ENCODE peak calls at places on chromosomes 6 and 20, in four cellular contexts. Z is GM12878, Y is K562, L is HL-60. B is an unnamed sample.

GRCh38 chr6:157075549-157076426 is 247.5 kb downstream of the TMEM242 start:
- DNase-seq in L (no peak), Y (no peak), Z (peak), B (no peak)

GRCh38 chr20:33401922-33402369 is 627 bp upstream of the CDK5RAP1 start:
- DNase-seq in L (peak), Z (no peak), Y (peak), B (no peak)

GRCh38 chr6:125834347-125834746 is 43.6 kb downstream of the NCOA7 start:
- DNase-seq in Z (peak), Y (no peak), L (no peak), B (no peak)

GRCh38 chr6:33815854-33816253 is 12.1 kb upstream of the MLN start:
- DNase-seq in L (no peak), Z (no peak), Y (peak), B (peak)

GRCh38 chr20:45833030-45833882 is at the start of gene SNX21:
- DNase-seq in L (peak), Z (no peak), Y (peak), B (peak)

GRCh38 chr6:113464959-113465358 is 392.2 kb upstream of the MARCKS start:
- DNase-seq in Z (no peak), Y (no peak), L (peak), B (no peak)

GRCh38 chr20:41848180-41848579 is 230.0 kb upstream of the CHD6 start:
- DNase-seq in Z (no peak), L (no peak), Y (peak), B (no peak)

GRCh38 chr20:25353754-25354705 is 36.6 kb downstream of the ABHD12 start:
- DNase-seq in Y (no peak), L (no peak), Z (no peak), B (no peak)

GRCh38 chr6:14361297-14361696 is 243.7 kb downstream of the CD83 start:
- DNase-seq in Y (no peak), L (no peak), Z (no peak), B (no peak)

GRCh38 chr6:20402181-20403079 is 751 bp downstream of the E2F3 start:
- DNase-seq in L (peak), Y (peak), Z (no peak), B (no peak)

GRCh38 chr6:20401403-20402180 is at the start of gene E2F3:
- DNase-seq in Z (peak), L (peak), Y (peak), B (peak)

GRCh38 chr6:20404641-20405032 is 3.0 kb downstream of the E2F3 start:
- DNase-seq in Y (peak), Z (peak), L (peak), B (no peak)

GRCh38 chr6:20403766-20404640 is 2.3 kb downstream of the E2F3 start:
- DNase-seq in Y (peak), L (peak), Z (no peak), B (no peak)

GRCh38 chr6:20403080-20403765 is 1.5 kb downstream of the E2F3 start:
- DNase-seq in Y (peak), Z (peak), L (peak), B (peak)
- TF ChIP-seq SPI1 in Y (peak), Z (no peak), L (peak), B (peak)

GRCh38 chr20:833450-834150 is at the start of gene FAM110A:
- DNase-seq in Y (peak), Z (peak), L (peak), B (peak)

GRCh38 chr20:839015-839414 is 5.5 kb downstream of the FAM110A start:
- DNase-seq in L (no peak), Y (no peak), Z (no peak), B (no peak)

GRCh38 chr20:835220-836045 is 1.9 kb downstream of the FAM110A start:
- DNase-seq in Y (no peak), Z (no peak), L (no peak), B (no peak)

GRCh38 chr20:834151-834747 is 734 bp downstream of the FAM110A start:
- DNase-seq in L (no peak), Y (no peak), Z (no peak), B (no peak)

GRCh38 chr20:836188-836587 is 2.7 kb downstream of the FAM110A start:
- DNase-seq in Y (no peak), Z (no peak), L (no peak), B (no peak)
- TF ChIP-seq POLR2AphosphoS5 in Y (no peak), Z (no peak), L (no peak), B (no peak)

DNA sequence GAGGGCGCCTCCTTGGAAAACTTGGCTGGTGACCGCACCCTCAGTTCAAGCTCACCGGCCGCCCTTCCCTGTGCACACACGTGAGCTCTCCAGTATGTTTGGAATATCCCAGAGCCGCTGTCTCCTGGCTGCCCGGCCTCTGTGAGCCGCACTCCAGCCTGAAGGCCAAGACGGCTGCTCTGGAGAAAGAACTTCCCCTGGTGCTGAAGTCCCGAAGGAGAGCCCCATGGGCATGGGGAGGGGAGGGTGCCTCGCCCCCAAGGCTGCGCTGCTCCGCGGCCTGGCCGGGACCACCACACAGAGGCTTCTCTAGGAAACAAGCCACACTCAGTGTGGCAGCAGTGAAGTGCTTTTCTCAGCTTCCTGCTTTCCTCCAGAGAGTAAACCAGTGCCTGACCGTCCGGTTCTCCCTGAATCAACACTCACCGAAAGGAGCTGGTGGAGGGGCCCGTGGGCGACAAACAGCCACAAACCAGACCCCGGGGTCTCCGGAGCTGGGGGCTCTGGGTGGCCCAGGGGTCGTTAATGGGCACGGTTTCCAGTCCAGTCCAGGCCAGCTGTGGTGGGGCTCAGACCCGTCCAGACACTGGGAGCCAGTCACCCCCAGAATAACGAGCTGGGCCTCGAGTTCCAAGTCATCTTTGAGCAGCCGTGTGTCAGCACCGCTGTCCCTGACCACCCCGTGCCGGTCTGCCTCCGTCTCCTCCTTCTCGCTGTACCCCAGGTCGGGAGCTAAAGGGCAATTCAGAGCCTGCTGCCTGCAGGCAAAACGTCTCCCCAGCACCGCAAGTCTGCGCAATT is 87.4 kb upstream of the BHLHE23 start:
- DNase-seq in Z (no peak), L (no peak), Y (no peak), B (no peak)
- TF ChIP-seq SPI1 in Z (no peak), L (no peak), Y (no peak), B (no peak)

GRCh38 chr20:8334641-8335040 is 202.6 kb downstream of the PLCB1 start:
- DNase-seq in Z (no peak), L (no peak), Y (no peak), B (no peak)

GRCh38 chr20:8335059-8335458 is 203.0 kb downstream of the PLCB1 start:
- DNase-seq in Z (no peak), Y (no peak), L (no peak), B (no peak)

GRCh38 chr20:8330785-8331699 is 199.0 kb downstream of the PLCB1 start:
- DNase-seq in Z (no peak), Y (no peak), L (peak), B (no peak)

GRCh38 chr20:8330316-8330784 is 198.3 kb downstream of the PLCB1 start:
- DNase-seq in L (peak), Y (no peak), Z (no peak), B (no peak)

GRCh38 chr20:8331740-8332412 is 199.8 kb downstream of the PLCB1 start:
- DNase-seq in L (no peak), Z (no peak), Y (no peak), B (no peak)
- TF ChIP-seq POLR2AphosphoS5 in L (no peak), Z (no peak), Y (no peak), B (no peak)

GRCh38 chr20:20782747-20783146 is 70.3 kb upstream of the RALGAPA2 start:
- DNase-seq in Z (no peak), L (no peak), Y (no peak), B (no peak)

GRCh38 chr20:20781029-20781428 is 68.6 kb upstream of the RALGAPA2 start:
- DNase-seq in L (no peak), Y (no peak), Z (no peak), B (no peak)

GRCh38 chr20:20785226-20785625 is 72.8 kb upstream of the RALGAPA2 start:
- DNase-seq in Z (no peak), L (peak), Y (no peak), B (no peak)

GRCh38 chr20:20782221-20782620 is 69.8 kb upstream of the RALGAPA2 start:
- DNase-seq in L (no peak), Y (no peak), Z (no peak), B (no peak)

DNA sequence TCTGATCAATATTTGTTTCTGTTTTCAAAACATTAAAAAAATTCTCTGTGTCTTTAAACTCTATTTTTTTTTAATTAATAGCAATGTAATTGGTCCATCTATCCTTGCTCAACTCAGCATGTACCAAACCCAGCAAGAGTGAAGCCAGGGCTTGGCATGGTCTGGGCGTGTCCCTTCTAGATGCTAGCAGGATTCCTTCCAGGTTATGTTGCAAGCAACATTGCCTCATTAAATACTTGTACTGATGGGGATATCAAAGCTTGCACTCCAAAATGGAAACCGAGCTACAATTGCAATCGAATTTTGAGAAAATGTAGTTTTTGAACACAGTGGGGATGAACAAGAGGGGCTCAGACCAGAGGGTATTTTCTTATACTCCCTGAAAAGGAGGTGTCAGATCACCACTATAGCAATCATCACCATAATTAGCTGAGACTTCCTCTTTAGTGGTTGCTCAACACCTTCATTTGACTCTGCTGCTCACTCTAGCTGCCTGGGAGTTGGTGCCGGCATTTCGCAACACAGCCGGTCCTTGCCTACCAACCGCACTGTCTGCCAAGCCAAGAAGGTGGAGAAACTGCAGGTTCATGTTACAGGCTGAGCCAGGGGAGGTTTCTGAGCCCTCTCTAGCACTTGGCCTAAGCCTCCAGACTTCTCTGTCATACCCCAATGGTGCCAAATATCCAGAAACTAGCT is 67.8 kb upstream of the RALGAPA2 start:
- DNase-seq in Y (no peak), Z (peak), L (peak), B (peak)
- TF ChIP-seq SPI1 in Y (peak), Z (peak), L (peak), B (peak)

GRCh38 chr6:158849899-158850806 is 31.0 kb upstream of the EZR start:
- DNase-seq in Y (peak), L (no peak), Z (no peak), B (no peak)
- TF ChIP-seq POLR2AphosphoS5 in Y (no peak), L (no peak), Z (no peak), B (no peak)

GRCh38 chr6:7723041-7723447 is 2.9 kb upstream of the BMP6 start:
- DNase-seq in Z (no peak), Y (peak), L (peak), B (peak)
- TF ChIP-seq SPI1 in Z (no peak), Y (peak), L (no peak), B (no peak)

DNA sequence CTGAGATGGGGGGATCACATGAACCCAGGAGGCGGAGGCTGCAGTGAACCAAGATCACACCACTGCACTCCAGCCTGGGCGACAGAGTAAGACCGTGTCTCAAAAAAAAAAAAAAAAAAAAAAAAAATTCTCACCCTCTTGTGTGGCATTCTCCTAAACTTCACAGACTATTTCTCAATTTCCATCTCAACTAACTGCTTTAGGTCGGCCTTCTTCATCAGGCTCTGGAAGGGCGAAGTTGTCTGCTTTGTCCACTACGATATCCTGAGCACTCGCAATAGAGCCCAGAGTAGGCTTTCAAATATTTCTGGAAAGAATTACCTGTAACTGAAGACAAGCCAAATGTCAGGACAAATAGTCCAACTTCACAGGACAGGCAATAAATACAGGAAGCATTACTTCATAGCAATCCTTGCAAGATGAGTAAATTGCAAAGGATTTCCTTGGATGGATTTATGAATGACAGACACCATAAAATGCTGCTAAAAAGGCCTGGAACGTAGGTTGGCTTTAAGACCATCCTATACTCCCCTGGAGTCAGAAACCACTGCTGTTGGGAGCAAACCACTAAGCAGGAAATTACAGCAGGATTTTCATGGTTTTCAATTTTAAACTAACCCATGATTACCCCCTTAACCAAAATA is 116.3 kb upstream of the SLC2A12 start:
- DNase-seq in Z (no peak), Y (no peak), L (no peak), B (no peak)
- TF ChIP-seq POLR2AphosphoS5 in Z (no peak), Y (no peak), L (no peak), B (no peak)

GRCh38 chr20:23021541-23021940 is 13.6 kb upstream of the SSTR4 start:
- DNase-seq in Y (no peak), Z (no peak), L (peak), B (no peak)
- TF ChIP-seq SPI1 in Y (no peak), Z (no peak), L (no peak), B (no peak)